ENCODE peak calls at places on chromosomes 5 and 9, in eight cellular contexts. M is HepG2, V is A549, B is WTC11, R is H1, U is IMR-90, K is GM12878, J is K562. Y is an unnamed sample.

GRCh38 chr5:67393211-67393610 is 196.6 kb upstream of the CD180 start:
- DNase-seq in M (no peak), V (no peak), B (no peak), R (no peak), U (no peak), K (no peak), J (no peak), Y (no peak)

GRCh38 chr5:87562068-87562467 is 149.3 kb upstream of the CCNH start:
- DNase-seq in M (no peak), V (no peak), B (no peak), R (no peak), U (no peak), K (no peak), J (no peak), Y (no peak)

GRCh38 chr5:8845316-8845715 is 700.6 kb downstream of the SEMA5A start:
- DNase-seq in M (no peak), V (no peak), B (no peak), R (no peak), U (peak; percentile 71), K (no peak), J (no peak), Y (no peak)

GRCh38 chr5:172866802-172867748 is 33.0 kb downstream of the ERGIC1 start:
- DNase-seq in M (no peak), V (no peak), B (no peak), R (no peak), U (peak; percentile 31), K (no peak), J (no peak), Y (no peak)

GRCh38 chr9:13140843-13141592 is 138.5 kb downstream of the MPDZ start:
- DNase-seq in M (no peak), V (no peak), B (no peak), R (no peak), U (peak; percentile 5), K (no peak), J (no peak), Y (no peak)

GRCh38 chr5:180975338-180975737 is 13.3 kb upstream of the BTNL3 start:
- DNase-seq in M (no peak), V (no peak), B (no peak), R (no peak), U (no peak), K (peak; percentile 83), J (no peak), Y (no peak)

GRCh38 chr9:1173986-1174385 is 123.8 kb downstream of the DMRT2 start:
- DNase-seq in M (no peak), V (no peak), B (no peak), R (no peak), U (no peak), K (no peak), J (no peak), Y (no peak)

GRCh38 chr9:72721086-72721485 is 199.7 kb downstream of the TMC1 start:
- DNase-seq in M (no peak), V (no peak), B (no peak), R (no peak), U (no peak), K (no peak), J (no peak), Y (no peak)

GRCh38 chr5:13558408-13558807 is 386.1 kb downstream of the DNAH5 start:
- DNase-seq in M (no peak), V (no peak), B (no peak), R (no peak), U (peak; percentile 31), K (no peak), J (no peak), Y (no peak)

GRCh38 chr5:111984044-111984443 is 227.1 kb upstream of the NREP start:
- DNase-seq in M (no peak), V (no peak), B (no peak), R (no peak), U (peak; percentile 92), K (no peak), J (no peak), Y (peak; percentile 21)

GRCh38 chr9:105142406-105143092 is 101.9 kb upstream of the SLC44A1 start:
- DNase-seq in M (no peak), V (no peak), B (no peak), R (no peak), U (peak; percentile 59), K (no peak), J (no peak), Y (no peak)

GRCh38 chr5:9265391-9266287 is 280.2 kb downstream of the SEMA5A start:
- DNase-seq in M (no peak), V (no peak), B (peak; percentile 64), R (peak; percentile 29), U (peak; percentile 99), K (no peak), J (no peak), Y (no peak)

GRCh38 chr5:157516016-157516415 is 56.0 kb downstream of the NIPAL4 start:
- DNase-seq in M (no peak), V (no peak), B (no peak), R (no peak), U (peak; percentile 94), K (no peak), J (no peak), Y (no peak)

GRCh38 chr9:73667749-73668148 is 516.1 kb downstream of the ANXA1 start:
- DNase-seq in M (peak; percentile 20), V (peak; percentile 8), B (no peak), R (no peak), U (no peak), K (no peak), J (peak; percentile 1), Y (peak; percentile 14)

DNA sequence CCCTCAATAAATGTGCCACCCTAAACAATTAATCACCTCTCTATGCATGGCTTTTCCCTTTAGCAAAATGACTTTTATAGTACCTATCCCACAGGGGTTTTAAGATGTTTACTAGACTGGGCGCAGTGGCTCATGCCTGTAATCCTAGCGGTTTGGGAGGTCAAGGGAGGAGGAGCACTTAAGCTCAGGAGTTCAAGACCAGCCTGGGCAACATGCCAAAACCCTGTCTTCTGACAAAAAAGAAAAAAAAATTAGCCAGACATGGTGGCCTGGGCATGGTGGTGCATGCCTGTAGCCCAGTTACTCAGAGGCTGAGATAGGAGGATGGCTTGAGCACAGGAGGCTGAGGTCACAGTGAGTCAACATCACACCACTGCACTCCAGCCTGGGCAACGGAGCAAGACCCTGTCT is 13.5 kb downstream of the SH3TC2 start:
- DNase-seq in M (peak; percentile 47), V (no peak), B (no peak), R (no peak), U (no peak), K (no peak), J (peak; percentile 56), Y (no peak)
- TF ChIP-seq USF2 in M (no peak), V (no peak), B (no peak), R (no peak), U (no peak), K (no peak), J (no peak), Y (no peak)

DNA sequence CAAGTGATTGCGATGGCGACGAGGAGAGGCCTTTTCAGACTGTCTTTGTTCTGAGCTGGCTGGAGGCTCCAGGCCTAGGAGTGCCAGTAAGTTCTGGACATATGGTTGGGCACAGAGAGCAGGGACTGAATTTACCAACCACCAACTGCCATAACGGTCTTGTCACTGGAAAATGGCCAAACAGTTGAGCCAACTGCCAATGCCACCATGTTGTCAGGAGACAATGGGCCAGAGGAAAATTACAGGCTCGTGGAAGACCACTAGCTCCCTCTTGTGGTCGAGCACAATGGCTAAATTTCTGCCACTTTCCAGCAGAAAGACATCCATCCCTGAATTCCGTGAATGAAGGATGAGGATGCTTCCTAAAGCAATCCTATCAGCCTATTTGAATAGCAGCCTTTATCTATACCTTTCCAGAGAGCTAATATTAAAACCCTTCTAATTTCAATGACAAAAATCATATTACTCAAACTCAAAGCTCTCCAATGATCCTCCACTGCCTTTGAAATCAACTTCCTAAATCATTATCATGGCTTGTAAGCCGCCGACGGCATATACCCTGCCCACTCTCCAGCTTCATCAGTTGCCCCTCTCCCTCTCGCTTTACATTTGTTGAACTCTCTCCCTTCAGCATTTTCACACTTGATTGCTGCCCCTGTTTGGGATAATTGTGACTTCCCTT is 66.9 kb upstream of the GLIS3 start:
- DNase-seq in M (peak; percentile 10), V (peak; percentile 53), B (peak; percentile 54), R (peak; percentile 33), U (peak; percentile 54), K (no peak), J (peak; percentile 40), Y (peak; percentile 12)
- TF ChIP-seq USF2 in M (no peak), V (no peak), B (no peak), R (no peak), U (no peak), K (no peak), J (no peak), Y (no peak)

DNA sequence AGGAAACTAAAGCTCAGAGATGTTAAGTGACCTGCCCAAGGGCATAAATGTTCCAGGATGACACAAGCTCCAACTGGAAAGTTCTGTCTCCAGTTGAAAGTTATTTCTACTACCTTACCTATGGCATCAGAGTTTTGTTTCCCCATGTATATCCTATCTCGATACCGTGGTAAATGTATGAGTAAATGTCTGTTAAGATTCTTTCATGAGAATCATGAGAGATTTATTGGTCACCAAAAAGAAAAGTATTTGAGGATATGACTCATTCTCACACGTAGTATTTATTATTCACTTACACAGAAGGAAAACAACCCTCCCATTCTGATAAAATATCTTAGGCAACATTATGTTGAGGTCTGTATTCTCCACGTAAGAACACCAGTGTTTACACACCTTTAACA is 11.1 kb upstream of the SHOC1 start:
- DNase-seq in M (no peak), V (peak; percentile 33), B (no peak), R (no peak), U (peak; percentile 75), K (no peak), J (no peak), Y (no peak)
- TF ChIP-seq USF2 in M (no peak), V (no peak), B (no peak), R (no peak), U (no peak), K (no peak), J (no peak), Y (no peak)

DNA sequence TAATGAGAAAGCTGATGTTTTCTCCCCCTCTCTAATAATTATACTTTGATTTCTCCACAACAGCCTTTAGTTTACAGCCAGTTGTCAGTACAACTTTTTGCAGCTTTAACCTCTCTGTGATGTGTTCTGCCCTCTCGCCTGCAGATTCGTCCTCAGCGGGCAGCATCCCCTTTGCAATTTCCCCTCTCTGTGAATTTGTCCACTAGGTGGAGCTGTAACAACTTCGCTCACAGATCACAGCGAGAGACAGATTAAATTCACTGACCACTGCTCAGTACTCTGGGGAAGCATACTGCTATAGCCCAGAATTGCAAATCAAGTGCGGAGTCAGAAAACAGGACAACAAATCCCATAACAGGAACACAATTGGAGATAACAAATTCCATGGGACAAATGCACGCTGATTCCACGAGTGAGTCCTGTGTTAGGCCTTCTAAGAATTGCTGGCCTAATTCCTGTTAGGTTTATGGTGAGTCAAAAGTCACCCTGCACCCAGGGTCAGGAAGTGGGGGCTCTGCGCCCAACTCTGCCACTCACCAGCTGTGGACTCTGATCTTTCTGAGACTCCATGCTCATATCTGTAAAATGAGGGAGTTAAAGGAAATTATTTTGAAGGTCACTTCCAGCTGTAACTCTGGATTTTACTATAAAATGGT is 2124.9 kb downstream of the MAT2B start:
- DNase-seq in M (peak; percentile 46), V (peak; percentile 7), B (peak; percentile 59), R (peak; percentile 31), U (peak; percentile 64), K (peak; percentile 2), J (peak; percentile 38), Y (peak; percentile 69)
- TF ChIP-seq USF2 in M (no peak), V (no peak), B (no peak), R (no peak), U (no peak), K (no peak), J (no peak), Y (no peak)